ENCODE peak calls at places on chromosome 19, in five cellular contexts. One of them, this sample, is unnamed.
A peak's percentile ranks its signal among the peaks of the same experiment; 100 is the strongest.

GRCh38 chr19:43699506-43700367 is 16.1 kb upstream of the IRGC start:
- DNase-seq in heart right ventricle: peak; percentile 34
- DNase-seq in CD8-positive, alpha-beta T cell: no peak
- DNase-seq in esophagus muscularis mucosa: no peak
- DNase-seq in thoracic aorta: no peak
- DNase-seq in this sample: no peak

GRCh38 chr19:23507441-23507840 is 112.2 kb upstream of the ZNF91 start:
- DNase-seq in heart right ventricle: no peak
- DNase-seq in thoracic aorta: no peak
- DNase-seq in esophagus muscularis mucosa: no peak
- DNase-seq in CD8-positive, alpha-beta T cell: no peak
- DNase-seq in this sample: no peak

GRCh38 chr19:33395561-33396550 is 22.3 kb downstream of the CEBPG start:
- DNase-seq in thoracic aorta: no peak
- DNase-seq in CD8-positive, alpha-beta T cell: no peak
- DNase-seq in esophagus muscularis mucosa: no peak
- DNase-seq in heart right ventricle: peak; percentile 56
- DNase-seq in this sample: no peak

GRCh38 chr19:4083677-4084546 is 17.2 kb upstream of the ZBTB7A start:
- DNase-seq in CD8-positive, alpha-beta T cell: no peak
- DNase-seq in heart right ventricle: no peak
- DNase-seq in esophagus muscularis mucosa: no peak
- DNase-seq in thoracic aorta: no peak
- DNase-seq in this sample: no peak

GRCh38 chr19:30070198-30070969 is 128.3 kb downstream of the URI1 start:
- DNase-seq in heart right ventricle: no peak
- DNase-seq in CD8-positive, alpha-beta T cell: no peak
- DNase-seq in esophagus muscularis mucosa: no peak
- DNase-seq in thoracic aorta: no peak
- DNase-seq in this sample: no peak

GRCh38 chr19:52237771-52238400 is 31.5 kb upstream of the ZNF766 start:
- DNase-seq in CD8-positive, alpha-beta T cell: peak; percentile 12
- DNase-seq in heart right ventricle: peak; percentile 33
- DNase-seq in thoracic aorta: no peak
- DNase-seq in esophagus muscularis mucosa: no peak
- DNase-seq in this sample: peak; percentile 8

GRCh38 chr19:32339988-32340874 is 5.2 kb upstream of the ZNF507 start:
- DNase-seq in thoracic aorta: peak; percentile 29
- DNase-seq in CD8-positive, alpha-beta T cell: peak; percentile 4
- DNase-seq in heart right ventricle: peak; percentile 68
- DNase-seq in esophagus muscularis mucosa: no peak
- DNase-seq in this sample: no peak

GRCh38 chr19:16628984-16629691 is 1.1 kb upstream of the MED26 start:
- DNase-seq in heart right ventricle: no peak
- DNase-seq in CD8-positive, alpha-beta T cell: no peak
- DNase-seq in esophagus muscularis mucosa: no peak
- DNase-seq in thoracic aorta: no peak
- DNase-seq in this sample: peak; percentile 67

GRCh38 chr19:48844472-48844871 is 8.2 kb upstream of the HSD17B14 start:
- DNase-seq in heart right ventricle: no peak
- DNase-seq in CD8-positive, alpha-beta T cell: no peak
- DNase-seq in esophagus muscularis mucosa: no peak
- DNase-seq in thoracic aorta: no peak
- DNase-seq in this sample: peak; percentile 15

GRCh38 chr19:12875086-12875485 is 6.2 kb downstream of the DNASE2 start:
- DNase-seq in thoracic aorta: no peak
- DNase-seq in heart right ventricle: no peak
- DNase-seq in esophagus muscularis mucosa: no peak
- DNase-seq in CD8-positive, alpha-beta T cell: no peak
- DNase-seq in this sample: no peak

GRCh38 chr19:12723643-12724426 is at the start of gene TNPO2:
- DNase-seq in esophagus muscularis mucosa: no peak
- DNase-seq in heart right ventricle: peak; percentile 55
- DNase-seq in thoracic aorta: no peak
- DNase-seq in CD8-positive, alpha-beta T cell: no peak
- DNase-seq in this sample: no peak

GRCh38 chr19:43755256-43755801 is 567 bp upstream of the SMG9 start:
- DNase-seq in heart right ventricle: peak; percentile 88
- DNase-seq in CD8-positive, alpha-beta T cell: peak; percentile 57
- DNase-seq in thoracic aorta: no peak
- DNase-seq in esophagus muscularis mucosa: no peak
- DNase-seq in this sample: no peak

GRCh38 chr19:9877775-9878510 is 42.8 kb downstream of the PIN1 start:
- DNase-seq in esophagus muscularis mucosa: no peak
- DNase-seq in CD8-positive, alpha-beta T cell: no peak
- DNase-seq in heart right ventricle: no peak
- DNase-seq in thoracic aorta: no peak
- DNase-seq in this sample: peak; percentile 7

GRCh38 chr19:21047712-21048111 is 27.3 kb downstream of the ZNF430 start:
- DNase-seq in heart right ventricle: no peak
- DNase-seq in CD8-positive, alpha-beta T cell: no peak
- DNase-seq in thoracic aorta: no peak
- DNase-seq in esophagus muscularis mucosa: no peak
- DNase-seq in this sample: no peak

GRCh38 chr19:32676895-32677359 is 1.3 kb downstream of the RGS9BP start:
- DNase-seq in thoracic aorta: no peak
- DNase-seq in esophagus muscularis mucosa: no peak
- DNase-seq in heart right ventricle: peak; percentile 21
- DNase-seq in CD8-positive, alpha-beta T cell: no peak
- DNase-seq in this sample: no peak

GRCh38 chr19:29855087-29855486 is 43.3 kb downstream of the CCNE1 start:
- DNase-seq in thoracic aorta: no peak
- DNase-seq in heart right ventricle: no peak
- DNase-seq in esophagus muscularis mucosa: no peak
- DNase-seq in CD8-positive, alpha-beta T cell: no peak
- DNase-seq in this sample: no peak

GRCh38 chr19:48940902-48941301 is 7.4 kb downstream of the DHDH start:
- DNase-seq in CD8-positive, alpha-beta T cell: no peak
- DNase-seq in esophagus muscularis mucosa: no peak
- DNase-seq in heart right ventricle: no peak
- DNase-seq in thoracic aorta: no peak
- DNase-seq in this sample: no peak

GRCh38 chr19:1836458-1837221 is 11.6 kb downstream of the REXO1 start:
- DNase-seq in heart right ventricle: no peak
- DNase-seq in esophagus muscularis mucosa: no peak
- DNase-seq in CD8-positive, alpha-beta T cell: no peak
- DNase-seq in thoracic aorta: no peak
- DNase-seq in this sample: no peak

GRCh38 chr19:1830568-1830967 is 17.7 kb downstream of the REXO1 start:
- DNase-seq in thoracic aorta: no peak
- DNase-seq in heart right ventricle: no peak
- DNase-seq in CD8-positive, alpha-beta T cell: no peak
- DNase-seq in esophagus muscularis mucosa: no peak
- DNase-seq in this sample: no peak

GRCh38 chr19:1832046-1832663 is 16.1 kb downstream of the REXO1 start:
- DNase-seq in heart right ventricle: no peak
- DNase-seq in thoracic aorta: no peak
- DNase-seq in esophagus muscularis mucosa: no peak
- DNase-seq in CD8-positive, alpha-beta T cell: no peak
- DNase-seq in this sample: no peak

GRCh38 chr19:1830978-1831377 is 17.3 kb downstream of the REXO1 start:
- DNase-seq in CD8-positive, alpha-beta T cell: no peak
- DNase-seq in esophagus muscularis mucosa: no peak
- DNase-seq in thoracic aorta: no peak
- DNase-seq in heart right ventricle: no peak
- DNase-seq in this sample: no peak

GRCh38 chr19:1833540-1833939 is 14.7 kb downstream of the REXO1 start:
- DNase-seq in thoracic aorta: no peak
- DNase-seq in heart right ventricle: no peak
- DNase-seq in CD8-positive, alpha-beta T cell: no peak
- DNase-seq in esophagus muscularis mucosa: no peak
- DNase-seq in this sample: no peak
- H3K4me3 ChIP-seq in thoracic aorta: no peak overlapping the region
- H3K4me3 ChIP-seq in heart right ventricle: no peak overlapping the region
- H3K4me3 ChIP-seq in CD8-positive, alpha-beta T cell: no peak overlapping the region
- H3K4me3 ChIP-seq in esophagus muscularis mucosa: no peak overlapping the region
- H3K4me3 ChIP-seq in this sample: no peak overlapping the region

GRCh38 chr19:41921280-41922219 is 6.7 kb downstream of the ERFL start:
- DNase-seq in heart right ventricle: no peak
- DNase-seq in thoracic aorta: no peak
- DNase-seq in CD8-positive, alpha-beta T cell: no peak
- DNase-seq in esophagus muscularis mucosa: no peak
- DNase-seq in this sample: no peak

GRCh38 chr19:41922585-41922984 is 5.7 kb downstream of the ERFL start:
- DNase-seq in thoracic aorta: no peak
- DNase-seq in CD8-positive, alpha-beta T cell: no peak
- DNase-seq in esophagus muscularis mucosa: no peak
- DNase-seq in heart right ventricle: no peak
- DNase-seq in this sample: no peak

GRCh38 chr19:41919948-41920712 is 8.1 kb downstream of the ERFL start:
- DNase-seq in CD8-positive, alpha-beta T cell: no peak
- DNase-seq in heart right ventricle: no peak
- DNase-seq in thoracic aorta: no peak
- DNase-seq in esophagus muscularis mucosa: no peak
- DNase-seq in this sample: no peak

GRCh38 chr19:41922220-41922576 is 6.1 kb downstream of the ERFL start:
- DNase-seq in thoracic aorta: no peak
- DNase-seq in heart right ventricle: no peak
- DNase-seq in esophagus muscularis mucosa: no peak
- DNase-seq in CD8-positive, alpha-beta T cell: no peak
- DNase-seq in this sample: no peak

DNA sequence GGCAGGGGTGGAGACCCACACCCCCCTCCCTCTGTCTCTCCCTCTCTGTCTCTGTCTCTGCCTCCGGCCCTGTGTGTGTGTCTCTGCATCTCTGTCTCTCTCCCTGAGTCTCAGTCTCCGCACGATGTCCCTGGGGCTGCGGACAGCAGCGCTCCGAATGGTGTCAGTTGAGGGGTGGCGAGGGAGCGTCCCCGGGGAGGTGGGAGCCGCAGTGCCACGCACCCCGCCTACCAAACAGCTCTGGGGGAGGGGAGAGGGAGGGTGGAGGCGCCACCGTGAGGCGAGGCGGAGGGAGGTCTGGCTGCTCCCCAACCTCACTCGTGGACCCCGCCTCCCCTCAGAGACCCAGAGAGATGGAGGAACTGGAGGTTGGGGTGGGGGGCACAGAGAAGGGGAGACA is 7.4 kb downstream of the ERFL start:
- DNase-seq in CD8-positive, alpha-beta T cell: no peak
- DNase-seq in heart right ventricle: no peak
- DNase-seq in thoracic aorta: no peak
- DNase-seq in esophagus muscularis mucosa: no peak
- DNase-seq in this sample: no peak
- H3K27me3 ChIP-seq in CD8-positive, alpha-beta T cell: no peaks in the 10 kb centered on the region
- H3K27me3 ChIP-seq in heart right ventricle: peaks cover 93% of the 10 kb centered on the region
- H3K27me3 ChIP-seq in thoracic aorta: peaks cover 9% of the 10 kb centered on the region
- H3K27me3 ChIP-seq in esophagus muscularis mucosa: peaks cover 100% of the 10 kb centered on the region
- H3K27me3 ChIP-seq in this sample: peaks cover 49% of the 10 kb centered on the region

GRCh38 chr19:31253816-31254551 is 95.3 kb downstream of the TSHZ3 start:
- DNase-seq in thoracic aorta: no peak
- DNase-seq in CD8-positive, alpha-beta T cell: no peak
- DNase-seq in heart right ventricle: no peak
- DNase-seq in esophagus muscularis mucosa: no peak
- DNase-seq in this sample: no peak

GRCh38 chr19:31254611-31255010 is 94.6 kb downstream of the TSHZ3 start:
- DNase-seq in esophagus muscularis mucosa: no peak
- DNase-seq in heart right ventricle: no peak
- DNase-seq in CD8-positive, alpha-beta T cell: no peak
- DNase-seq in thoracic aorta: no peak
- DNase-seq in this sample: no peak

GRCh38 chr19:31252476-31252875 is 96.8 kb downstream of the TSHZ3 start:
- DNase-seq in thoracic aorta: no peak
- DNase-seq in CD8-positive, alpha-beta T cell: no peak
- DNase-seq in heart right ventricle: no peak
- DNase-seq in esophagus muscularis mucosa: no peak
- DNase-seq in this sample: no peak

DNA sequence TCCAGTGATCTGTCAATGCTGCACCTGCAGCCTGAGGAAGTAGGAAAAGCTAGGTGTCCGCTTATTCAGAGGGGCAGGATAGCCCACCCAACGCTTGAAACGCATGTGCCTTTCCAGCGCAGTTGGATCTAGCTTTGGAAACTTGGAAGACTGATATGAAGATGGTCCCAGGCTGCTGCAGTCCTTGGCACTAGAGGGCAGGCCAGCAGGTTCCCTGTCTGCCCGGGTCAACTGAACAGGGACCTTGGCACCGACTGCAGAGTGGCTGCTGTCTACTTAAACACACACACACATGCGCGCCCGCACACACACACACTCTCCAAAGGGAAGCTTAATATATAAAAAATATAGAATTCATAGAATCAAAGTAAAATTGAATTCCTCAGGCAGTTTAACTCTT is 100.0 kb downstream of the TSHZ3 start:
- DNase-seq in heart right ventricle: no peak
- DNase-seq in CD8-positive, alpha-beta T cell: no peak
- DNase-seq in esophagus muscularis mucosa: no peak
- DNase-seq in thoracic aorta: no peak
- DNase-seq in this sample: no peak
- TF ChIP-seq CTCF in heart right ventricle: no peak
- TF ChIP-seq CTCF in CD8-positive, alpha-beta T cell: no peak
- TF ChIP-seq CTCF in esophagus muscularis mucosa: no peak
- TF ChIP-seq CTCF in thoracic aorta: no peak
- TF ChIP-seq CTCF in this sample: peak; percentile 10

GRCh38 chr19:41324921-41325639 is 15.1 kb downstream of the CCDC97 start:
- DNase-seq in heart right ventricle: peak; percentile 82
- DNase-seq in thoracic aorta: peak; percentile 66
- DNase-seq in esophagus muscularis mucosa: no peak
- DNase-seq in CD8-positive, alpha-beta T cell: no peak
- DNase-seq in this sample: no peak

GRCh38 chr19:41327499-41328156 is 17.7 kb downstream of the CCDC97 start:
- DNase-seq in CD8-positive, alpha-beta T cell: peak; percentile 77
- DNase-seq in esophagus muscularis mucosa: no peak
- DNase-seq in thoracic aorta: no peak
- DNase-seq in heart right ventricle: peak; percentile 79
- DNase-seq in this sample: no peak

GRCh38 chr19:41327076-41327475 is 17.1 kb downstream of the CCDC97 start:
- DNase-seq in thoracic aorta: no peak
- DNase-seq in heart right ventricle: no peak
- DNase-seq in CD8-positive, alpha-beta T cell: no peak
- DNase-seq in esophagus muscularis mucosa: no peak
- DNase-seq in this sample: no peak

GRCh38 chr19:41325640-41325946 is 15.6 kb downstream of the CCDC97 start:
- DNase-seq in CD8-positive, alpha-beta T cell: no peak
- DNase-seq in esophagus muscularis mucosa: no peak
- DNase-seq in thoracic aorta: no peak
- DNase-seq in heart right ventricle: no peak
- DNase-seq in this sample: no peak

DNA sequence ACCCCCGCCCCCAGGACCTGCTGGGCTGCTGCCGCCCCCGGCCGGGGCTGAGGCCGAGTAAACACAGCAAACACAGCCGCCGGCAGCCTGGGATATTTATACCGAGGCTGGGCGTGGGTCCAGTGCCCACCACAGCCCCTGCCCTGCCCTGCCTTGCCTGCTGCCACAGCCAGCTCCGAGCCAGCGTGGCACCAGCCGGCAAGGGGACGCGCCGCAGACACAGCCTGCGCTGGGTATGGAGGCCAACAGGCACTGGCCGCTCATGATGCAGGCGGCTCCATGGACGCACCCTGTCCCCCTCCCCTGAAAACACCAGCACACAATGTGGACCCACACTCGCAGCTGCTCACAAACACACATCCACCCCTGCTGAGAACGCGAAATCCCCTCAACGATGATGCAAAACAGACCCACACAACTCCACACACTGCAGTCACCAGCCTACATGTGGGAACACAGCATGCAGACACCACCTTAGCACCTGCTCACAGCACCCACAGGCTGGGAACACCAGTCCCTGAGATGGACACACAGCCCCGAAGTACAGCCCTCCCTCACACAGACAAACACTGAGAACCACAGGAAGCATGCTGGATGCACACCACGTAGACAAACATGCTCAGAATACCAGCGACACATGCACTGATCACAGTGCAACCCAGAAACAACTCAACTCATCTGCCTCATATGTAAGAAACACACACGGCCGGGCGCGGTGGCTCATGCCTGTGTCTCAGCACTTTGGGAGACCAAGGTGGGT is 16.2 kb downstream of the CCDC97 start:
- DNase-seq in heart right ventricle: no peak
- DNase-seq in esophagus muscularis mucosa: no peak
- DNase-seq in thoracic aorta: no peak
- DNase-seq in CD8-positive, alpha-beta T cell: no peak
- DNase-seq in this sample: peak; percentile 38
- H3K4me3 ChIP-seq in heart right ventricle: peak overlapping the region; percentile 50
- H3K4me3 ChIP-seq in esophagus muscularis mucosa: peak overlapping the region; percentile 42
- H3K4me3 ChIP-seq in thoracic aorta: peak overlapping the region; percentile 57
- H3K4me3 ChIP-seq in CD8-positive, alpha-beta T cell: no peak overlapping the region
- H3K4me3 ChIP-seq in this sample: no peak overlapping the region

This sample was measured in BJ.